ENCODE peak calls at places on chromosomes 11 and 22, in five cellular contexts. C is neuronal stem cell; O is T1000; N is left colon; P is activated CD4-positive, alpha-beta T cell treated with anti-CD3 and anti-CD28 coated beads, Interleukin-2, amount 50 U/mL, for 24 hours. Q is an unnamed sample.
A peak's percentile ranks its signal among the peaks of the same experiment; 100 is the strongest.

GRCh38 chr11:119478711-119479285 is 55.8 kb upstream of the THY1 start:
- DNase-seq in C (no peak), O (no peak), N (no peak), P (no peak), Q (no peak)

GRCh38 chr11:20155683-20156279 is 4.5 kb downstream of the DBX1 start:
- DNase-seq in C (no peak), O (no peak), N (no peak), P (no peak), Q (no peak)

GRCh38 chr11:1921576-1922141 is 2.2 kb downstream of the TNNT3 start:
- DNase-seq in C (no peak), O (no peak), N (no peak), P (no peak), Q (no peak)

GRCh38 chr11:26827567-26828037 is 105.7 kb upstream of the SLC5A12 start:
- DNase-seq in C (no peak), O (no peak), N (peak; percentile 6), P (no peak), Q (no peak)

GRCh38 chr11:1009371-1009770 is 27.1 kb downstream of the MUC6 start:
- DNase-seq in C (no peak), O (no peak), N (no peak), P (no peak), Q (no peak)

GRCh38 chr11:117220999-117221774 is 10.7 kb downstream of the PCSK7 start:
- DNase-seq in C (no peak), O (no peak), N (no peak), P (no peak), Q (no peak)

GRCh38 chr11:61007971-61008896 is 36.8 kb downstream of the CD6 start:
- DNase-seq in C (peak; percentile 30), O (no peak), N (no peak), P (no peak), Q (no peak)

GRCh38 chr11:93623179-93623578 is 38.3 kb upstream of the CEP295 start:
- DNase-seq in C (no peak), O (no peak), N (no peak), P (no peak), Q (no peak)

GRCh38 chr11:34565417-34566208 is 52.0 kb upstream of the ELF5 start:
- DNase-seq in C (no peak), O (no peak), N (no peak), P (no peak), Q (no peak)

GRCh38 chr11:210122-210802 is 2.8 kb downstream of the RIC8A start:
- DNase-seq in C (no peak), O (peak; percentile 28), N (peak; percentile 3), P (no peak), Q (no peak)

GRCh38 chr22:27107824-27108223 is 450.4 kb downstream of the MIAT start:
- DNase-seq in C (no peak), O (peak; percentile 81), N (peak; percentile 29), P (no peak), Q (no peak)

GRCh38 chr22:44658371-44658953 is 43.5 kb upstream of the PRR5 start:
- DNase-seq in C (no peak), O (no peak), N (no peak), P (no peak), Q (no peak)

GRCh38 chr11:128714121-128714520 is 20.2 kb downstream of the FLI1 start:
- DNase-seq in C (no peak), O (no peak), N (no peak), P (no peak), Q (no peak)

GRCh38 chr11:131370901-131371790 is 731 bp downstream of the NTM start:
- DNase-seq in C (no peak), O (no peak), N (no peak), P (no peak), Q (no peak)

GRCh38 chr11:86671386-86672006 is 920 bp downstream of the ME3 start:
- DNase-seq in C (no peak), O (no peak), N (peak; percentile 86), P (no peak), Q (no peak)

GRCh38 chr22:31753005-31753633 is 700 bp upstream of the DEPDC5 start:
- DNase-seq in C (peak; percentile 66), O (no peak), N (peak; percentile 54), P (no peak), Q (no peak)

GRCh38 chr22:39960791-39961746 is 872 bp downstream of the TMA7B start:
- DNase-seq in C (no peak), O (no peak), N (no peak), P (peak; percentile 70), Q (no peak)

GRCh38 chr11:44727114-44727372 is 281 bp downstream of the TSPAN18 start:
- DNase-seq in C (no peak), O (no peak), N (no peak), P (no peak), Q (no peak)

GRCh38 chr22:32031466-32031865 is 11.6 kb upstream of the SLC5A1 start:
- DNase-seq in C (no peak), O (no peak), N (no peak), P (no peak), Q (no peak)

GRCh38 chr11:101262258-101262657 is 132.6 kb upstream of the PGR start:
- DNase-seq in C (no peak), O (no peak), N (no peak), P (no peak), Q (no peak)

GRCh38 chr11:77047007-77047927 is 13.1 kb downstream of the B3GNT6 start:
- DNase-seq in C (peak; percentile 67), O (peak; percentile 61), N (peak; percentile 80), P (peak; percentile 86), Q (peak; percentile 93)

GRCh38 chr11:125389339-125390166 is 106.5 kb downstream of the FEZ1 start:
- DNase-seq in C (no peak), O (no peak), N (no peak), P (no peak), Q (no peak)

Q was measured in stimulated activated naive CD4-positive, alpha-beta T cell.